ENCODE peak calls at places on chromosomes 3 and 15, in eight cellular contexts. H is astrocyte of the spinal cord, Z is iPS-NIHi11, L is GM06990, X is NCI-H1092 treated with DMSO at 0.1 percent for 48 hours, C is HCEC 1CT, Y is RWPE1, U is substantia nigra. G is an unnamed sample.

GRCh38 chr3:69647710-69648109 is 91.6 kb upstream of the MITF start:
- DNase-seq in U (no peak), X (no peak), Y (no peak), Z (no peak), C (no peak), L (no peak), H (no peak), G (no peak)

GRCh38 chr15:93253656-93254055 is 164.6 kb upstream of the RGMA start:
- DNase-seq in L (no peak), X (no peak), U (no peak), Z (no peak), C (no peak), Y (no peak), H (no peak), G (no peak)

GRCh38 chr3:58551636-58552180 is 14.7 kb upstream of the ACOX2 start:
- DNase-seq in Z (no peak), L (no peak), C (no peak), Y (no peak), X (no peak), U (no peak), H (no peak), G (no peak)

GRCh38 chr3:55333923-55334322 is 153.2 kb downstream of the WNT5A start:
- DNase-seq in U (no peak), Y (no peak), L (no peak), X (no peak), Z (no peak), H (peak), C (peak), G (no peak)

GRCh38 chr15:33086500-33087141 is 107.9 kb downstream of the FMN1 start:
- DNase-seq in U (no peak), C (peak), Y (peak), Z (no peak), X (peak), H (peak), L (no peak), G (peak)

GRCh38 chr15:69988541-69989225 is 109.0 kb downstream of the TLE3 start:
- DNase-seq in U (no peak), H (no peak), X (no peak), C (no peak), L (no peak), Y (no peak), Z (peak), G (no peak)

GRCh38 chr3:95350066-95350465 is 1287.2 kb downstream of the NSUN3 start:
- DNase-seq in U (no peak), C (no peak), Z (no peak), Y (no peak), L (no peak), H (no peak), X (no peak), G (no peak)

GRCh38 chr3:183249006-183249718 is 3.9 kb upstream of the B3GNT5 start:
- DNase-seq in Z (no peak), U (no peak), Y (no peak), C (no peak), X (no peak), L (no peak), H (no peak), G (no peak)

GRCh38 chr3:79038057-79038456 is 729.7 kb downstream of the ROBO1 start:
- DNase-seq in U (no peak), L (no peak), C (peak), H (no peak), X (no peak), Z (no peak), Y (no peak), G (no peak)

GRCh38 chr3:88321696-88322095 is 171.9 kb downstream of the C3orf38 start:
- DNase-seq in Y (no peak), C (no peak), X (no peak), H (no peak), U (no peak), L (no peak), Z (no peak), G (no peak)

GRCh38 chr3:190739726-190740230 is 122.7 kb downstream of the GMNC start:
- DNase-seq in H (no peak), Z (no peak), U (no peak), C (peak), L (no peak), X (no peak), Y (no peak), G (no peak)

GRCh38 chr3:46566040-46566631 is at the start of gene LRRC2:
- DNase-seq in Y (peak), H (peak), L (no peak), C (peak), X (no peak), Z (peak), U (no peak), G (no peak)

GRCh38 chr15:26449296-26449695 is 323.6 kb downstream of the GABRB3 start:
- DNase-seq in X (no peak), H (peak), U (no peak), L (no peak), Z (peak), Y (no peak), C (no peak), G (no peak)

GRCh38 chr3:114967168-114967567 is 179.9 kb downstream of the ZBTB20 start:
- DNase-seq in L (no peak), U (no peak), X (no peak), C (no peak), Z (no peak), Y (no peak), H (no peak), G (no peak)

GRCh38 chr3:10982782-10983181 is 9.8 kb upstream of the SLC6A1 start:
- DNase-seq in L (no peak), U (no peak), X (no peak), H (no peak), C (no peak), Z (no peak), Y (peak), G (no peak)

GRCh38 chr3:55795736-55796135 is 308.6 kb upstream of the WNT5A start:
- DNase-seq in Z (no peak), C (no peak), Y (no peak), L (no peak), X (no peak), U (no peak), H (peak), G (no peak)

GRCh38 chr15:66720206-66721010 is 18.4 kb downstream of the SMAD6 start:
- DNase-seq in U (no peak), L (no peak), Y (peak), Z (no peak), X (no peak), C (peak), H (peak), G (no peak)

GRCh38 chr15:65245096-65245849 is 34.0 kb upstream of the CILP start:
- DNase-seq in H (peak), C (peak), Z (no peak), X (no peak), U (no peak), Y (no peak), L (no peak), G (no peak)

GRCh38 chr15:61917457-61917856 is 142.8 kb downstream of the VPS13C start:
- DNase-seq in U (no peak), H (no peak), C (no peak), L (no peak), Y (no peak), Z (no peak), X (no peak), G (no peak)

GRCh38 chr3:29540544-29540943 is 259.7 kb downstream of the RBMS3 start:
- DNase-seq in H (no peak), Z (no peak), Y (no peak), X (no peak), U (no peak), C (no peak), L (no peak), G (no peak)

GRCh38 chr3:147409143-147410121 is at the start of gene ZIC1:
- DNase-seq in X (no peak), H (peak), C (no peak), Z (peak), L (no peak), Y (no peak), U (no peak), G (no peak)

GRCh38 chr3:13535526-13535875 is 13.4 kb upstream of the FBLN2 start:
- DNase-seq in Z (no peak), X (no peak), C (no peak), U (no peak), H (no peak), Y (no peak), L (no peak), G (no peak)

GRCh38 chr15:62756326-62756994 is 286.1 kb upstream of the TPM1 start:
- DNase-seq in Z (no peak), C (no peak), X (no peak), Y (no peak), U (no peak), L (no peak), H (no peak), G (no peak)

GRCh38 chr3:110608566-110608965 is 463.1 kb upstream of the NECTIN3 start:
- DNase-seq in Y (no peak), C (peak), L (no peak), X (no peak), H (no peak), U (no peak), Z (no peak), G (no peak)

GRCh38 chr3:47370887-47371697 is 9.7 kb upstream of the PTPN23 start:
- DNase-seq in C (no peak), U (no peak), X (no peak), H (no peak), L (no peak), Y (peak), Z (peak), G (no peak)

GRCh38 chr15:55254916-55255679 is 34.5 kb downstream of the RAB27A start:
- DNase-seq in Z (no peak), L (no peak), H (no peak), Y (no peak), C (no peak), U (no peak), X (no peak), G (no peak)

GRCh38 chr3:20039765-20040475 is at the start of gene KAT2B:
- DNase-seq in L (peak), C (peak), U (peak), Y (peak), Z (peak), H (peak), X (peak), G (no peak)

GRCh38 chr15:70149667-70150404 is 52.1 kb upstream of the TLE3 start:
- DNase-seq in H (peak), X (no peak), U (no peak), L (no peak), Z (no peak), C (peak), Y (peak), G (no peak)

GRCh38 chr3:150242220-150242938 is 165.7 kb upstream of the TSC22D2 start:
- DNase-seq in Z (no peak), L (no peak), X (no peak), Y (no peak), H (peak), C (peak), U (no peak), G (no peak)

GRCh38 chr3:195758721-195759353 is 38.1 kb downstream of the MUC20 start:
- DNase-seq in L (no peak), C (no peak), Y (no peak), H (no peak), Z (no peak), X (no peak), U (no peak), G (no peak)

GRCh38 chr3:194083253-194084224 is 52.4 kb upstream of the HES1 start:
- DNase-seq in U (no peak), Z (no peak), L (no peak), C (no peak), X (no peak), H (no peak), Y (no peak), G (no peak)

GRCh38 chr3:54882114-54882833 is 45.6 kb downstream of the LRTM1 start:
- DNase-seq in C (peak), Y (peak), U (no peak), H (peak), X (no peak), Z (no peak), L (no peak), G (no peak)

GRCh38 chr3:62665627-62666433 is 209.4 kb downstream of the CADPS start:
- DNase-seq in X (peak), U (peak), H (peak), Z (peak), C (peak), L (peak), Y (peak), G (peak)

GRCh38 chr15:59997070-59997701 is 6.9 kb upstream of the FOXB1 start:
- DNase-seq in U (no peak), L (peak), Z (peak), X (peak), C (no peak), H (no peak), Y (no peak), G (no peak)

GRCh38 chr3:55534876-55535275 is 47.8 kb upstream of the WNT5A start:
- DNase-seq in H (no peak), Y (no peak), X (no peak), L (no peak), Z (no peak), C (no peak), U (no peak), G (no peak)

GRCh38 chr15:51093865-51094605 is 671 bp downstream of the TNFAIP8L3 start:
- DNase-seq in C (peak), X (no peak), Z (peak), L (no peak), U (no peak), Y (peak), H (peak), G (no peak)

GRCh38 chr15:41934843-41935242 is 37.5 kb downstream of the EHD4 start:
- DNase-seq in Z (peak), Y (peak), X (no peak), L (no peak), U (no peak), H (peak), C (no peak), G (no peak)

GRCh38 chr3:197960694-197961581 is 921 bp downstream of the LMLN start:
- DNase-seq in X (no peak), U (no peak), Y (no peak), Z (no peak), H (no peak), L (no peak), C (peak), G (no peak)

GRCh38 chr3:69542265-69543079 is 156.6 kb upstream of the FRMD4B start:
- DNase-seq in C (no peak), H (no peak), L (no peak), Y (peak), U (peak), X (no peak), Z (peak), G (no peak)

G was measured in glomerular endothelial cell.